ENCODE peak calls at places on chromosomes 16 and 17, in four cellular contexts. T is pancreas, D is Peyer's patch, B is A673. G is an unnamed sample.

GRCh38 chr17:44444735-44445105 is 55.3 kb upstream of the ITGA2B start:
- DNase-seq in T (no peak), B (no peak), D (no peak), G (no peak)

GRCh38 chr16:19139436-19140091 is 25.8 kb downstream of the ITPRIPL2 start:
- DNase-seq in D (no peak), T (no peak), B (no peak), G (no peak)

GRCh38 chr16:3842994-3843393 is 37.5 kb downstream of the CREBBP start:
- DNase-seq in B (peak; percentile 31), T (no peak), D (no peak), G (no peak)

GRCh38 chr17:82239926-82240505 is 11.2 kb downstream of the SLC16A3 start:
- DNase-seq in T (no peak), D (no peak), B (no peak), G (no peak)

GRCh38 chr16:28149016-28149888 is 62.5 kb downstream of the XPO6 start:
- DNase-seq in T (no peak), D (peak; percentile 48), B (no peak), G (no peak)

GRCh38 chr17:13698832-13699231 is 97.1 kb upstream of the HS3ST3A1 start:
- DNase-seq in D (no peak), T (no peak), B (no peak), G (no peak)

GRCh38 chr16:13098536-13098935 is 197.1 kb downstream of the SHISA9 start:
- DNase-seq in B (no peak), T (no peak), D (no peak), G (no peak)

GRCh38 chr17:3647769-3648540 is 11.4 kb downstream of the CTNS start:
- DNase-seq in T (no peak), D (peak; percentile 28), B (peak; percentile 55), G (peak; percentile 32)

GRCh38 chr17:14575349-14575966 is 274.6 kb downstream of the HS3ST3B1 start:
- DNase-seq in D (no peak), B (no peak), T (no peak), G (no peak)

GRCh38 chr16:31243734-31244670 is 15.8 kb upstream of the ITGAM start:
- DNase-seq in B (no peak), D (no peak), T (no peak), G (no peak)

GRCh38 chr17:1399366-1399678 is 700 bp downstream of the YWHAE start:
- DNase-seq in D (no peak), T (no peak), B (no peak), G (peak; percentile 51)

GRCh38 chr16:4369006-4369766 is 2.5 kb upstream of the VASN start:
- DNase-seq in D (no peak), B (no peak), T (no peak), G (no peak)

GRCh38 chr17:29640981-29641642 is 18.4 kb upstream of the CORO6 start:
- DNase-seq in D (no peak), B (no peak), T (no peak), G (no peak)

GRCh38 chr16:19168173-19169080 is at the start of gene SYT17:
- DNase-seq in T (peak; percentile 43), D (no peak), B (no peak), G (no peak)

GRCh38 chr16:78957328-78958100 is 643.0 kb downstream of the MAF start:
- DNase-seq in T (no peak), B (no peak), D (no peak), G (no peak)

GRCh38 chr17:76390003-76390421 is 5.6 kb downstream of the SPHK1 start:
- DNase-seq in B (no peak), D (no peak), T (no peak), G (no peak)

GRCh38 chr16:86562356-86562755 is 4.3 kb upstream of the FOXC2 start:
- DNase-seq in B (no peak), T (no peak), D (no peak), G (no peak)

GRCh38 chr16:25580071-25580470 is 111.7 kb upstream of the HS3ST4 start:
- DNase-seq in D (no peak), B (no peak), T (no peak), G (no peak)

GRCh38 chr16:86355538-86355937 is 154.8 kb upstream of the FOXF1 start:
- DNase-seq in B (no peak), D (no peak), T (no peak), G (no peak)

GRCh38 chr17:48262982-48263586 is 155.5 kb downstream of the SNX11 start:
- DNase-seq in D (no peak), B (peak; percentile 46), T (no peak), G (no peak)

GRCh38 chr17:2023692-2024571 is 1.2 kb downstream of the RTN4RL1 start:
- DNase-seq in D (peak; percentile 24), B (peak; percentile 68), T (peak; percentile 65), G (peak; percentile 59)

GRCh38 chr16:11794991-11795886 is 1.8 kb downstream of the ZC3H7A start:
- DNase-seq in D (no peak), T (no peak), B (no peak), G (no peak)

GRCh38 chr16:27596411-27596810 is 46.5 kb downstream of the KATNIP start:
- DNase-seq in B (no peak), D (no peak), T (no peak), G (no peak)

GRCh38 chr17:46773676-46774075 is 44.8 kb downstream of the WNT3 start:
- DNase-seq in B (no peak), D (no peak), T (no peak), G (no peak)

GRCh38 chr17:57211543-57211942 is 44.8 kb upstream of the MSI2 start:
- DNase-seq in T (no peak), B (no peak), D (no peak), G (no peak)

GRCh38 chr16:22333457-22333994 is 36.3 kb downstream of the POLR3E start:
- DNase-seq in D (no peak), T (no peak), B (no peak), G (no peak)

GRCh38 chr17:36183811-36184765 is 7.7 kb upstream of the TBC1D3B start:
- DNase-seq in B (no peak), T (no peak), D (no peak), G (no peak)

GRCh38 chr17:6583411-6583810 is 27.1 kb upstream of the PITPNM3 start:
- DNase-seq in B (no peak), D (no peak), T (no peak), G (no peak)

GRCh38 chr17:6578491-6578890 is 22.1 kb upstream of the PITPNM3 start:
- DNase-seq in D (no peak), T (no peak), B (no peak), G (no peak)

GRCh38 chr17:6576038-6576437 is 19.7 kb upstream of the PITPNM3 start:
- DNase-seq in B (no peak), T (no peak), D (no peak), G (no peak)

GRCh38 chr17:6577686-6578263 is 21.4 kb upstream of the PITPNM3 start:
- DNase-seq in B (no peak), T (no peak), D (no peak), G (no peak)

GRCh38 chr17:6580628-6581027 is 24.3 kb upstream of the PITPNM3 start:
- DNase-seq in T (no peak), D (no peak), B (no peak), G (no peak)
- TF ChIP-seq CTCF in T (no peak), D (no peak), B (no peak), G (no peak)

GRCh38 chr16:54443352-54443751 is 156.8 kb upstream of the IRX3 start:
- DNase-seq in D (no peak), T (no peak), B (no peak), G (no peak)

GRCh38 chr16:54446639-54447038 is 160.1 kb upstream of the IRX3 start:
- DNase-seq in B (peak; percentile 92), D (no peak), T (no peak), G (no peak)

GRCh38 chr16:54443839-54444238 is 157.3 kb upstream of the IRX3 start:
- DNase-seq in D (no peak), B (no peak), T (no peak), G (no peak)

GRCh38 chr16:54444851-54445523 is 158.4 kb upstream of the IRX3 start:
- DNase-seq in T (no peak), B (no peak), D (no peak), G (no peak)

GRCh38 chr16:54447606-54448440 is 161.2 kb upstream of the IRX3 start:
- DNase-seq in D (no peak), T (no peak), B (peak; percentile 76), G (no peak)
- H3K27ac ChIP-seq in D (no peak overlapping the region), T (no peak overlapping the region), B (peak overlapping the region; percentile 44), G (no peak overlapping the region)

GRCh38 chr16:57379579-57379978 is 7.3 kb downstream of the CX3CL1 start:
- DNase-seq in T (no peak), B (no peak), D (no peak), G (no peak)
- H3K36me3 ChIP-seq in T (no peaks in the 10 kb centered on the region), B (no peaks in the 10 kb centered on the region), D (no peaks in the 10 kb centered on the region), G (no peaks in the 10 kb centered on the region)

GRCh38 chr17:38559025-38559879 is 46.5 kb downstream of the SRCIN1 start:
- DNase-seq in T (peak; percentile 95), B (peak; percentile 87), D (peak; percentile 92), G (peak; percentile 91)
- TF ChIP-seq CTCF in T (no peak), B (no peak), D (peak; percentile 44), G (peak; percentile 30)

GRCh38 chr16:88922826-88923410 is 54.1 kb downstream of the CBFA2T3 start:
- DNase-seq in T (no peak), B (no peak), D (no peak), G (no peak)

GRCh38 chr16:88922114-88922825 is 54.7 kb downstream of the CBFA2T3 start:
- DNase-seq in B (peak; percentile 52), D (peak; percentile 44), T (peak; percentile 91), G (no peak)

GRCh38 chr16:88921603-88921995 is 55.1 kb upstream of the PABPN1L start:
- DNase-seq in D (no peak), B (peak; percentile 84), T (no peak), G (no peak)

GRCh38 chr16:88923450-88923849 is 53.6 kb downstream of the CBFA2T3 start:
- DNase-seq in T (no peak), B (no peak), D (no peak), G (no peak)

DNA sequence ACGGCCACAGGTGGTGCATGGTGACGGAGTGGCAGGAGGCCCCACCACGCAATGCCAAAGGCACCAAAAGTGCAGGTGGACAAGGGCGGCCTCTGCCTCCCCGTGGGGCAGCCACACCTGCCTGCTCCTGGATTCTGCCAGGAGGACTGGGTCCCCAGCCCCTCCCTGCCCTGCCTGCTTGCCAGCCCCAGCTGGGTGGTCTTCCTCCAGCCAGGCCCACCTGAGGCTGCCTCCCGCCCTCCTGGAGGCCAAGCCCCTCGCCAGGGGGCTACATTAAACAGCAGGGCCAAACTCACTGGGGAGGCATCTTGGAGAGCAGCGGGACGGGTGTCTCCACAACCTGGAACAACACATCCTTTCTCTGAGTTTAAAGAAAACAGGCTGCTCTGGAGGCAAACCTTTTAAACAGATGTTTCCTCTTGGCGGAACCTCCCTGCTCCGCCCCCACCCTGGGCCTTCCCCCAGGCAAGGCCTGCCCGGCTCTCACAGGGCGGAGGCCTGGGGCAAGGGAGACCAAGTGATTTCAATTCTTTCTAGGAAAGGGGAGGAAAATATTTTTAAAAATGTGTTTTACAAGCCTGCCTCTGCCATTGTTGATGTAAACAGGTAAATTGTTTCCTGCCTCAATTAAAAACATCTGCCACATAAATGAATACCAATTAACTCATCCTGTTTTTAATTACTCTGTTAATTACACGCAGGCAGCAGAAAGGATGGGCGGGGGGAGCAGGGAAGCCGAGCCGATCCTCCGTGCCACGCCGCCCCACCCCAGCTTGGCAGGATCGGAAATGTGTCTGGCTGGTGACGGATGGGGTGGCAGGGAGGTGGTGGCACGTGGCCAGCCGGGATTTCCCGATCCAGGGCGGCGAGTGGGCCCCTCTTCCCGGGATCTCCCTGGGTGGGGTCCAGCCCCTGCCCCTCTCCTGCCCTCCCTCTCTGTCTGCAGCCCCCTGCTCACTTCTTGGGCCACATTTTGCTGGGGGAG is 54.5 kb upstream of the PABPN1L start:
- DNase-seq in T (peak; percentile 77), D (peak; percentile 70), B (peak; percentile 91), G (no peak)
- H3K27ac ChIP-seq in T (peak overlapping the region; percentile 48), D (peak overlapping the region; percentile 56), B (peak overlapping the region; percentile 77), G (no peak overlapping the region)